ENCODE peak calls at places on chromosomes 16 and 17, in eight cellular contexts. D is AG04450, P is tibial nerve, M is prostate gland, E is ascending aorta, V is kidney, G is Panc1, L is endodermal cell. K is an unnamed sample.

GRCh38 chr17:43655702-43656275 is 5.9 kb downstream of the MEOX1 start:
- DNase-seq in D (no peak), P (no peak), M (no peak), E (no peak), V (no peak), G (no peak), L (no peak), K (no peak)

GRCh38 chr16:79582789-79583188 is 17.7 kb downstream of the MAF start:
- DNase-seq in D (no peak), P (no peak), M (no peak), E (no peak), V (no peak), G (no peak), L (no peak), K (no peak)

GRCh38 chr17:40530988-40531971 is 29.9 kb upstream of the TNS4 start:
- DNase-seq in D (no peak), P (peak; percentile 8), M (no peak), E (no peak), V (no peak), G (no peak), L (peak; percentile 61), K (peak; percentile 57)

GRCh38 chr17:6461246-6461645 is 17.0 kb downstream of the PIMREG start:
- DNase-seq in D (no peak), P (no peak), M (no peak), E (no peak), V (no peak), G (no peak), L (no peak), K (no peak)

GRCh38 chr17:51627776-51628175 is 367.4 kb downstream of the UTP18 start:
- DNase-seq in D (no peak), P (no peak), M (no peak), E (no peak), V (no peak), G (no peak), L (no peak), K (no peak)

GRCh38 chr17:81097943-81098308 is 63.0 kb downstream of the BAIAP2 start:
- DNase-seq in D (no peak), P (no peak), M (no peak), E (peak; percentile 35), V (no peak), G (no peak), L (no peak), K (peak; percentile 85)

GRCh38 chr17:57623620-57624019 is 121.5 kb downstream of the CCDC182 start:
- DNase-seq in D (no peak), P (no peak), M (no peak), E (no peak), V (no peak), G (no peak), L (no peak), K (peak; percentile 38)

GRCh38 chr16:483351-484075 is 44.0 kb upstream of the CAPN15 start:
- DNase-seq in D (no peak), P (no peak), M (no peak), E (no peak), V (no peak), G (no peak), L (peak; percentile 92), K (no peak)

GRCh38 chr17:32341141-32341856 is 674 bp downstream of the C17orf75 start:
- DNase-seq in D (no peak), P (no peak), M (no peak), E (no peak), V (no peak), G (no peak), L (no peak), K (no peak)

GRCh38 chr17:8019161-8019560 is 16.7 kb downstream of the GUCY2D start:
- DNase-seq in D (no peak), P (no peak), M (no peak), E (no peak), V (peak; percentile 29), G (no peak), L (peak; percentile 77), K (peak; percentile 63)

GRCh38 chr17:71460943-71461342 is 659.9 kb upstream of the SOX9 start:
- DNase-seq in D (no peak), P (no peak), M (no peak), E (no peak), V (no peak), G (no peak), L (peak; percentile 85), K (no peak)

GRCh38 chr17:27076814-27077213 is 217.1 kb upstream of the WSB1 start:
- DNase-seq in D (no peak), P (no peak), M (no peak), E (no peak), V (no peak), G (no peak), L (no peak), K (no peak)

GRCh38 chr16:88005148-88005547 is 53.9 kb downstream of the BANP start:
- DNase-seq in D (no peak), P (no peak), M (no peak), E (no peak), V (no peak), G (no peak), L (peak; percentile 84), K (no peak)

GRCh38 chr16:782766-783403 is 5.3 kb downstream of the RPUSD1 start:
- DNase-seq in D (no peak), P (no peak), M (no peak), E (no peak), V (no peak), G (no peak), L (no peak), K (no peak)

GRCh38 chr17:42536048-42536371 is at the start of gene NAGLU:
- DNase-seq in D (no peak), P (peak; percentile 96), M (peak; percentile 94), E (peak; percentile 83), V (peak; percentile 99), G (no peak), L (peak; percentile 97), K (peak; percentile 99)

GRCh38 chr17:70808596-70808995 is 639.3 kb downstream of the KCNJ2 start:
- DNase-seq in D (no peak), P (no peak), M (no peak), E (no peak), V (no peak), G (no peak), L (peak; percentile 50), K (no peak)

GRCh38 chr17:2485543-2485942 is 26.1 kb downstream of the METTL16 start:
- DNase-seq in D (no peak), P (no peak), M (peak; percentile 39), E (no peak), V (no peak), G (no peak), L (no peak), K (no peak)

GRCh38 chr17:45318561-45319230 is 1.9 kb upstream of the MAP3K14 start:
- DNase-seq in D (no peak), P (no peak), M (no peak), E (no peak), V (no peak), G (no peak), L (peak; percentile 55), K (no peak)

GRCh38 chr17:77744268-77744988 is 214.1 kb upstream of the TNRC6C start:
- DNase-seq in D (no peak), P (peak; percentile 63), M (no peak), E (no peak), V (no peak), G (no peak), L (peak; percentile 36), K (peak; percentile 43)

GRCh38 chr16:65121870-65122723 is at the start of gene CDH11:
- DNase-seq in D (peak; percentile 55), P (peak; percentile 41), M (peak; percentile 22), E (no peak), V (peak; percentile 93), G (no peak), L (peak; percentile 84), K (peak; percentile 68)

GRCh38 chr16:65122974-65123845 is 1.3 kb upstream of the CDH11 start:
- DNase-seq in D (no peak), P (peak; percentile 44), M (peak; percentile 33), E (no peak), V (peak; percentile 88), G (no peak), L (peak; percentile 76), K (peak; percentile 73)

GRCh38 chr16:65122724-65122973 is 786 bp upstream of the CDH11 start:
- DNase-seq in D (no peak), P (no peak), M (no peak), E (no peak), V (no peak), G (no peak), L (no peak), K (no peak)

GRCh38 chr16:65119905-65120341 is 1.9 kb downstream of the CDH11 start:
- DNase-seq in D (no peak), P (no peak), M (no peak), E (no peak), V (no peak), G (no peak), L (peak; percentile 57), K (no peak)

GRCh38 chr16:65120811-65121721 is 797 bp downstream of the CDH11 start:
- DNase-seq in D (no peak), P (no peak), M (no peak), E (no peak), V (peak; percentile 73), G (no peak), L (peak; percentile 80), K (peak; percentile 65)
- H3K27ac ChIP-seq in D (peak overlapping the region; percentile 89), P (peak overlapping the region; percentile 77), M (peak overlapping the region; percentile 86), E (peak overlapping the region; percentile 97), V (peak overlapping the region; percentile 67), G (no peak overlapping the region), L (peak overlapping the region; percentile 3), K (peak overlapping the region; percentile 80)

DNA sequence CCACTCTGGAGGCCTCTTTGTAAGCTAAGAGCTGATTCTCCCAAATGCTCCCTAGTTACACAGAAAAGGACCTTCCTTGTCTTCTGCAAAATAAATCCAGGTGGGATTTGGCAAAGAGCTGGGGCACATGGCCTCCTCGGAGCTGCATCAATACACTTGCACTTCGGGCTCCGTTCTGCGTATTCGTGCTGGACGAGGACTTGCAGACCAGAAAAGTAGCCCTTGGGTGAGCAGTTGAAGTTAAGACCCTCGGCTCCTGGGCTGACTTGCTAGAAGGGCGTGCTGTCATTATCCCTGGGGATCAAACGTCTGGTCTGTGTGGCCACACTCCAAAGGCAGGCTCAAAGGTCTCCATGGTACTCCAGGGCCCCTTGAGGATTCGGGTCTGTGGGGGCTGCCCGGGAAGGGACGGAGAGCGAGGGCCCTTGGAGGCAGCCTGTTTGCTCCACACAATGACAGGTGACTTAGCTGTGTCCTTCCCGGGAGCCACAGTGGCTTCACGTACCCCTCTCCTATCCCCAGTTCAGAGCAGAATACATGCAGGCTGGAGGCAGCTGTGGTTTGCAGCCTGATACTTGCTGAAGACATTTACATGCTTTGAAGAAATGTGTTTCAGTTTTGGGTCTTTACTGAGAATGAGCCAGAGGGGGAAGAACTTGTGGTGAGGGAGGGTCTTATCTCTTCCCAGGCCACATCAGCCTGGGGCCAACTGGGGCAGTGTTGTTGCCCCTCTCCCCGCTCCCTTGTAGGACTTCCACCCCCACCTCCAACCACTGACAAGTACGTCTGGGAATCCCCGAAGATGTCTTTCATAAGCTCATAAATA is 144.4 kb upstream of the RPH3AL start:
- DNase-seq in D (no peak), P (no peak), M (no peak), E (no peak), V (no peak), G (no peak), L (no peak), K (no peak)
- H3K4me3 ChIP-seq in D (no peak overlapping the region), P (no peak overlapping the region), M (no peak overlapping the region), E (no peak overlapping the region), V (no peak overlapping the region), G (no peak overlapping the region), L (no peak overlapping the region), K (no peak overlapping the region)

GRCh38 chr16:17572145-17572544 is 101.4 kb upstream of the XYLT1 start:
- DNase-seq in D (no peak), P (no peak), M (no peak), E (no peak), V (no peak), G (no peak), L (no peak), K (no peak)
- H3K27ac ChIP-seq in D (no peak overlapping the region), P (no peak overlapping the region), M (no peak overlapping the region), E (no peak overlapping the region), V (no peak overlapping the region), G (no peak overlapping the region), L (no peak overlapping the region), K (no peak overlapping the region)

GRCh38 chr16:48535369-48535787 is 74.6 kb downstream of the N4BP1 start:
- DNase-seq in D (no peak), P (no peak), M (no peak), E (no peak), V (peak; percentile 66), G (no peak), L (no peak), K (no peak)
- H3K4me3 ChIP-seq in D (no peak overlapping the region), P (no peak overlapping the region), M (no peak overlapping the region), E (no peak overlapping the region), V (no peak overlapping the region), G (no peak overlapping the region), L (no peak overlapping the region), K (no peak overlapping the region)